ENCODE peak calls at places on chromosomes 12 and 14, in four cellular contexts. One of them, this sample, is unnamed.
A peak's percentile ranks its signal among the peaks of the same experiment; 100 is the strongest.

GRCh38 chr12:43332977-43333649 is 218.9 kb downstream of the ADAMTS20 start:
- DNase-seq in left cardiac atrium: no peak
- DNase-seq in mucosa of descending colon: no peak
- DNase-seq in T-helper 17 cell: no peak
- DNase-seq in this sample: no peak

GRCh38 chr12:91367234-91367849 is 184.7 kb upstream of the DCN start:
- DNase-seq in left cardiac atrium: no peak
- DNase-seq in mucosa of descending colon: no peak
- DNase-seq in T-helper 17 cell: no peak
- DNase-seq in this sample: no peak

GRCh38 chr14:73784065-73784987 is 67.3 kb upstream of the PTGR2 start:
- DNase-seq in left cardiac atrium: no peak
- DNase-seq in mucosa of descending colon: peak; percentile 33
- DNase-seq in T-helper 17 cell: no peak
- DNase-seq in this sample: no peak

GRCh38 chr14:95564060-95564459 is 29.2 kb downstream of the GLRX5 start:
- DNase-seq in left cardiac atrium: peak; percentile 31
- DNase-seq in mucosa of descending colon: no peak
- DNase-seq in T-helper 17 cell: no peak
- DNase-seq in this sample: no peak

GRCh38 chr12:76020731-76021672 is 10.6 kb downstream of the PHLDA1 start:
- DNase-seq in left cardiac atrium: no peak
- DNase-seq in mucosa of descending colon: no peak
- DNase-seq in T-helper 17 cell: peak; percentile 22
- DNase-seq in this sample: peak; percentile 81

GRCh38 chr12:53055471-53056266 is 5.8 kb downstream of the TNS2 start:
- DNase-seq in left cardiac atrium: no peak
- DNase-seq in mucosa of descending colon: peak; percentile 33
- DNase-seq in T-helper 17 cell: no peak
- DNase-seq in this sample: no peak

GRCh38 chr12:121532503-121533390 is 48.1 kb downstream of the KDM2B start:
- DNase-seq in left cardiac atrium: no peak
- DNase-seq in mucosa of descending colon: no peak
- DNase-seq in T-helper 17 cell: no peak
- DNase-seq in this sample: no peak

GRCh38 chr12:27705263-27705662 is 5.4 kb upstream of the MRPS35 start:
- DNase-seq in left cardiac atrium: no peak
- DNase-seq in mucosa of descending colon: no peak
- DNase-seq in T-helper 17 cell: no peak
- DNase-seq in this sample: no peak

GRCh38 chr12:109617496-109617895 is 43.9 kb downstream of the MVK start:
- DNase-seq in left cardiac atrium: no peak
- DNase-seq in mucosa of descending colon: no peak
- DNase-seq in T-helper 17 cell: no peak
- DNase-seq in this sample: no peak

GRCh38 chr14:49977126-49977841 is 84.4 kb downstream of the ARF6 start:
- DNase-seq in left cardiac atrium: no peak
- DNase-seq in mucosa of descending colon: no peak
- DNase-seq in T-helper 17 cell: no peak
- DNase-seq in this sample: peak; percentile 67

GRCh38 chr12:71237128-71237527 is 79.3 kb upstream of the TSPAN8 start:
- DNase-seq in left cardiac atrium: no peak
- DNase-seq in mucosa of descending colon: no peak
- DNase-seq in T-helper 17 cell: no peak
- DNase-seq in this sample: no peak

GRCh38 chr14:84421611-84422010 is 1108.3 kb upstream of the FLRT2 start:
- DNase-seq in left cardiac atrium: no peak
- DNase-seq in mucosa of descending colon: no peak
- DNase-seq in T-helper 17 cell: no peak
- DNase-seq in this sample: no peak

GRCh38 chr14:37195327-37195726 is 2.4 kb upstream of the MIPOL1 start:
- DNase-seq in left cardiac atrium: no peak
- DNase-seq in mucosa of descending colon: no peak
- DNase-seq in T-helper 17 cell: no peak
- DNase-seq in this sample: no peak

GRCh38 chr12:68264864-68265256 is 11.5 kb upstream of the IL22 start:
- DNase-seq in left cardiac atrium: no peak
- DNase-seq in mucosa of descending colon: no peak
- DNase-seq in T-helper 17 cell: no peak
- DNase-seq in this sample: no peak

GRCh38 chr14:70755655-70756054 is 53.7 kb downstream of the MAP3K9 start:
- DNase-seq in left cardiac atrium: no peak
- DNase-seq in mucosa of descending colon: no peak
- DNase-seq in T-helper 17 cell: no peak
- DNase-seq in this sample: no peak

This sample was measured in CD14-positive monocyte.